ENCODE peak calls at places on chromosomes 6 and 20, in nine cellular contexts. F, A, G, T, D, J, K, U and Z are unnamed samples.

GRCh38 chr6:138237463-138237862 is 19.2 kb upstream of the PBOV1 start:
- DNase-seq in F (no peak), A (no peak), G (no peak), T (no peak), D (no peak), J (no peak), K (no peak), U (no peak), Z (no peak)

GRCh38 chr20:53895385-53895755 is 175.0 kb downstream of the BCAS1 start:
- DNase-seq in F (no peak), A (no peak), G (no peak), T (no peak), D (no peak), J (no peak), K (no peak), U (no peak), Z (no peak)

GRCh38 chr6:19472168-19472567 is 365.0 kb upstream of the ID4 start:
- DNase-seq in F (no peak), A (no peak), G (no peak), T (peak; percentile 47), D (no peak), J (no peak), K (no peak), U (peak; percentile 89), Z (no peak)

GRCh38 chr6:30325150-30325872 is 1.4 kb upstream of the TRIM39 start:
- DNase-seq in F (peak; percentile 75), A (peak; percentile 79), G (no peak), T (no peak), D (peak; percentile 63), J (peak; percentile 79), K (peak; percentile 78), U (peak; percentile 41), Z (peak; percentile 89)

GRCh38 chr6:10138917-10139316 is 276.0 kb downstream of the TFAP2A start:
- DNase-seq in F (no peak), A (no peak), G (no peak), T (no peak), D (no peak), J (no peak), K (no peak), U (no peak), Z (peak; percentile 8)

GRCh38 chr6:93418448-93419303 is 683 bp downstream of the EPHA7 start:
- DNase-seq in F (no peak), A (no peak), G (peak; percentile 62), T (no peak), D (peak; percentile 73), J (peak; percentile 23), K (peak; percentile 14), U (peak; percentile 54), Z (no peak)

GRCh38 chr20:24768977-24769675 is 179.9 kb upstream of the CST7 start:
- DNase-seq in F (no peak), A (no peak), G (no peak), T (no peak), D (no peak), J (no peak), K (no peak), U (no peak), Z (no peak)

GRCh38 chr6:72466971-72467566 is 154.8 kb upstream of the KCNQ5 start:
- DNase-seq in F (no peak), A (no peak), G (no peak), T (no peak), D (peak; percentile 82), J (no peak), K (no peak), U (no peak), Z (no peak)

GRCh38 chr6:142900467-142900961 is 44.5 kb downstream of the HIVEP2 start:
- DNase-seq in F (no peak), A (no peak), G (no peak), T (no peak), D (no peak), J (no peak), K (no peak), U (no peak), Z (no peak)

GRCh38 chr20:18046535-18046934 is 11.2 kb downstream of the OVOL2 start:
- DNase-seq in F (no peak), A (no peak), G (no peak), T (no peak), D (no peak), J (no peak), K (no peak), U (no peak), Z (no peak)

GRCh38 chr6:3151705-3152104 is 5.6 kb downstream of the TUBB2A start:
- DNase-seq in F (no peak), A (no peak), G (peak; percentile 29), T (no peak), D (no peak), J (no peak), K (no peak), U (no peak), Z (no peak)

GRCh38 chr6:23036401-23036983 is 467.1 kb downstream of the HDGFL1 start:
- DNase-seq in F (no peak), A (no peak), G (no peak), T (no peak), D (no peak), J (no peak), K (no peak), U (no peak), Z (no peak)

GRCh38 chr20:16061394-16061793 is 511.9 kb downstream of the KIF16B start:
- DNase-seq in F (no peak), A (no peak), G (no peak), T (no peak), D (no peak), J (no peak), K (no peak), U (no peak), Z (no peak)

GRCh38 chr20:58942549-58942948 is 38.5 kb upstream of the NELFCD start:
- DNase-seq in F (no peak), A (no peak), G (no peak), T (no peak), D (no peak), J (no peak), K (no peak), U (peak; percentile 34), Z (no peak)

GRCh38 chr6:141580988-141581387 is 551.7 kb upstream of the GJE1 start:
- DNase-seq in F (no peak), A (no peak), G (no peak), T (no peak), D (no peak), J (no peak), K (peak; percentile 49), U (peak; percentile 20), Z (peak; percentile 12)

GRCh38 chr6:169567809-169568208 is 134.0 kb downstream of the WDR27 start:
- DNase-seq in F (no peak), A (no peak), G (no peak), T (no peak), D (no peak), J (no peak), K (no peak), U (no peak), Z (no peak)

GRCh38 chr6:34189806-34190503 is 44.1 kb upstream of the GRM4 start:
- DNase-seq in F (peak; percentile 56), A (peak; percentile 51), G (no peak), T (no peak), D (no peak), J (no peak), K (peak; percentile 1), U (no peak), Z (no peak)